ENCODE peak calls at places on chromosomes 3 and 15, in four cellular contexts. Z is GM12878, Y is H1, U is HepG2. H is an unnamed sample.

GRCh38 chr3:149555941-149556340 is 81.4 kb downstream of the TM4SF4 start:
- DNase-seq in Y (no peak), Z (no peak), U (no peak), H (no peak)

GRCh38 chr3:178483704-178484103 is 52.5 kb upstream of the KCNMB2 start:
- DNase-seq in Z (no peak), Y (no peak), U (no peak), H (no peak)

GRCh38 chr3:39104961-39105686 is 2.3 kb downstream of the GORASP1 start:
- DNase-seq in Z (no peak), Y (no peak), U (no peak), H (no peak)

GRCh38 chr3:12840591-12841084 is 727 bp downstream of the RPL32 start:
- DNase-seq in Z (no peak), U (no peak), Y (no peak), H (no peak)

GRCh38 chr3:155158361-155159037 is 78.4 kb downstream of the MME start:
- DNase-seq in Y (no peak), Z (no peak), U (no peak), H (no peak)

GRCh38 chr3:189349772-189350171 is 178.0 kb downstream of the TPRG1 start:
- DNase-seq in U (no peak), Z (no peak), Y (no peak), H (no peak)

GRCh38 chr3:146496726-146497125 is 27.4 kb upstream of the PLSCR2 start:
- DNase-seq in Y (no peak), U (no peak), Z (no peak), H (no peak)

GRCh38 chr3:155744626-155745324 is at the start of gene PLCH1:
- DNase-seq in Z (no peak), U (peak; percentile 73), Y (peak; percentile 80), H (peak; percentile 86)

GRCh38 chr3:125310623-125311076 is 64.5 kb downstream of the ZNF148 start:
- DNase-seq in U (peak; percentile 5), Y (no peak), Z (peak; percentile 33), H (no peak)

GRCh38 chr15:64905119-64905831 is 6.4 kb upstream of the ANKDD1A start:
- DNase-seq in Y (peak; percentile 93), Z (no peak), U (peak; percentile 22), H (peak; percentile 48)

GRCh38 chr15:68697711-68698690 is 119.2 kb downstream of the CORO2B start:
- DNase-seq in Y (no peak), Z (no peak), U (no peak), H (no peak)

GRCh38 chr15:68700395-68701123 is 120.1 kb downstream of the ANP32A start:
- DNase-seq in Y (peak; percentile 13), U (no peak), Z (no peak), H (peak; percentile 65)

GRCh38 chr15:68699881-68700394 is 120.8 kb downstream of the ANP32A start:
- DNase-seq in U (no peak), Y (no peak), Z (no peak), H (no peak)

GRCh38 chr15:68698708-68699107 is 119.9 kb downstream of the CORO2B start:
- DNase-seq in Z (no peak), U (no peak), Y (no peak), H (no peak)

GRCh38 chr15:68699124-68699880 is 120.5 kb downstream of the CORO2B start:
- DNase-seq in U (no peak), Y (no peak), Z (no peak), H (no peak)
- TF ChIP-seq TCF12 in U (no peak), Y (no peak), Z (no peak), H (no peak)

DNA sequence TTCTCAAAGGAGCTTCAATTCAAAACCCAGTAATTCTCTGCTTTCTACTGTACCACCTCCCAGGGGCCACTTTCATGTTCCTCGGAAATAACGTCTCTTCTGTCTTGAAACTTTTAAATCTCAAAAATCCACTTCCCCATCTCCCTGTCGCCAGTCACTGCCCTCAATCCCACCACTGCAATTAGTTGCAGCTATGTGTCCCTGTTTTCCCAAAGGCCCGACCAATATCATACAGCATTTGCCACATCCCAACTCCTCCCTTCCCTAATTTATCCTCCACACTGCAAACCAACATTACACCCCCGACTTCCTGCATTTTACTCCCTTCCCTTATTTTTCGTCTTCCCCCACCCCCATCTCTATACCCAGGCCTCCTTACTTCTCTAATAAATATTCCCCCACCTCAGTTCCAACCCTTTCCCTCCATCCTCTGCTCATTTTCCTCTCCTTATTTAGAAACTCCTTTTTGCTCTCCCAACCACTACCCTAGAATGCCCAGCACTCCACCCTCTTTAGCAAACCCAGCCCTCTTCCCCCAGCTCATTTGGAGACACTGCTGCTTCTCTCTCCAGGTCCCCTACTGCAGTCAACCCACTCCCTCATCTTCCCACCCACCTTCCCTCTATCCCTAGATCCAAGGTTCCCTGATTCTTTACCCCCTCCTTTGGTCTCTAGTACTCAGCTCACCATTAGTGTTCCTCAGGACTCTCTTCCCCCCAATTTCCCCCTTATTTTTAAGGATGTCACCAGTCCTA is 1.1 kb downstream of the NPTN start:
- DNase-seq in U (no peak), Z (no peak), Y (no peak), H (peak; percentile 54)
- H3K79me2 ChIP-seq in U (peaks cover 56% of the 10 kb centered on the region), Z (peaks cover 60% of the 10 kb centered on the region), Y (peaks cover 20% of the 10 kb centered on the region), H (peaks cover 58% of the 10 kb centered on the region)

GRCh38 chr3:28916713-28917499 is 364.0 kb upstream of the RBMS3 start:
- DNase-seq in U (no peak), Z (peak; percentile 61), Y (peak; percentile 0), H (peak; percentile 60)

GRCh38 chr3:28917895-28918294 is 363.0 kb upstream of the RBMS3 start:
- DNase-seq in Z (no peak), Y (no peak), U (no peak), H (no peak)

GRCh38 chr3:28912120-28912885 is 368.6 kb upstream of the RBMS3 start:
- DNase-seq in U (no peak), Y (no peak), Z (no peak), H (no peak)

DNA sequence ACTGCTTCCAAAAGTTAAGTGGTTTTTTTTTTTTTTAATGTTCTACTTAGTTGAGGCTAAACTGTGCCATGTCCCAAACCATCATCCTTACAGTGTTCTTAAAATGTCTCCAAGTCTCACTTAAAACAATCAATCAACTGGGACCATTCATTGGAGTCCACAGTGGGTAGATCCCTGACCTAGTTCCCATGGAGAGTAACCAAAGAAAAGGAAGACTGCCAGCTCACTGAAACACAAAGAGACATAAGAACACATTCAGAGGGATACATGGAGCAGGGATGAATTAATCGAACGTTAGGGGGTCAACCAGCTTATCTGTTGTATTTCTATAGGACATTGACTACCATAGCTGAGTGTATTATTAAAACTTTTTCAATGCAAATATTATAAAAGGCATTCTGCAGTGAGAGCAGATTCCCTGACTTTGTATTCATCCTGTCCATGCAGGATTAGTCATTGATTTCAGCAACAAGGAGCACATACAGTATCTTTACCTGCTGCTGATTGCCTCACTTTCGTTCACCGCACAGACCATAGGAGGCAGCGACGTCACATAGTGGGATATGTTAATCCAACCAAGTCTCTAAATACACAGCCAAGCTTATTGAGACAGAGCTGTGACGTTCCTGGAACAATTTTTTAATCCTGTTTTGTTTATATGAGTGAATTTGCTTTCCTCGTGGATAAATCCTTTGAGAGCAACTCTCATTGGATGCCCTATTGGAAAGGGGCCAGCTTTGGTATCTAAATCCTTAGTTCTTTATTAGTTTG is 365.0 kb upstream of the RBMS3 start:
- DNase-seq in Y (peak; percentile 10), U (no peak), Z (no peak), H (peak; percentile 36)
- TF ChIP-seq TCF12 in Y (no peak), U (no peak), Z (no peak), H (no peak)

GRCh38 chr3:37254316-37254715 is 79.9 kb upstream of the LRRFIP2 start:
- DNase-seq in Y (no peak), U (no peak), Z (no peak), H (no peak)
- H3K79me2 ChIP-seq in Y (no peaks in the 10 kb centered on the region), U (peaks cover 84% of the 10 kb centered on the region), Z (peaks cover 33% of the 10 kb centered on the region), H (peaks cover 78% of the 10 kb centered on the region)

GRCh38 chr3:24316887-24317383 is 177.7 kb downstream of the THRB start:
- DNase-seq in Z (no peak), Y (no peak), U (peak; percentile 82), H (no peak)
- TF ChIP-seq TCF12 in Z (no peak), Y (no peak), U (no peak), H (no peak)

DNA sequence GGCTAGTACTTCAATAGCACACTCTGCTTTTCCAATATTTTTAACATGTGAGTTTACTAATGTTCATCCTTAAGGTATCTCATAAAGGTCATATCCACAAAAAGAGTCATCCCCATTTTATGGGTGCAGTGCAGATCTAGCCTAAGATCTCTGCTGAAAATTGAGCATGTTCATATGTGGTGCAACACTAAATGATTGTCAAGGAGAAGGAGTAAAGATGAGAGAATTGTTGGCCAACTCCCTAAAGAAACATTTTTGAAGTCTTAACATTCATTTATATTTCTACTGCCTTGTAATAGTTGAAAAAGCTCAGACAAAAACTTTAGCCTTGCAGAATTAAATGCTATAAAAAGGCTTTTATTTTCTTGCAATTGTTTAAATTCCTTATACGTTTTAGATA is 1159.6 kb downstream of the TBL1XR1 start:
- DNase-seq in Z (no peak), Y (no peak), U (no peak), H (no peak)
- H3K79me2 ChIP-seq in Z (no peaks in the 10 kb centered on the region), Y (no peaks in the 10 kb centered on the region), U (no peaks in the 10 kb centered on the region), H (no peaks in the 10 kb centered on the region)

H was measured in SK-N-SH.